ENCODE peak calls at places on chromosomes 4 and X, in eight cellular contexts. L is activated T-helper 1 cell treated with Interleukin-2 at 50 U/mL for 16 hours; B is GM06990; F is stimulated activated CD4-positive, alpha-beta T cell treated with anti-CD3 and anti-CD28 coated beads, Interleukin-15, amount 100 ng/mL, for 1 hour; W is LoVo; Q is neural crest cell; N is activated naive CD4-positive, alpha-beta T cell treated with Interleukin-2 at 50 U/mL for 16 hours; A is NCI-H2081 treated with DMSO at 0.1 percent for 48 hours. H is an unnamed sample.

GRCh38 chr4:39514888-39515401 is 12.3 kb downstream of the UGDH start:
- DNase-seq in L (no peak), B (no peak), F (no peak), W (peak), Q (no peak), N (no peak), A (no peak), H (no peak)

GRCh38 chr4:76892601-76893000 is 5.3 kb downstream of the SOWAHB start:
- DNase-seq in L (no peak), B (no peak), F (no peak), W (no peak), Q (no peak), N (no peak), A (no peak), H (no peak)

GRCh38 chr4:128358231-128358902 is 70.8 kb upstream of the PGRMC2 start:
- DNase-seq in L (no peak), B (no peak), F (no peak), W (no peak), Q (no peak), N (no peak), A (no peak), H (no peak)

GRCh38 chrX:116435597-116435996 is 809 bp upstream of the SLC6A14 start:
- DNase-seq in L (no peak), B (no peak), F (no peak), W (no peak), Q (no peak), N (no peak), A (no peak), H (no peak)

GRCh38 chr4:109562457-109563237 is 2.6 kb downstream of the MCUB start:
- DNase-seq in L (no peak), B (no peak), F (no peak), W (no peak), Q (no peak), N (no peak), A (no peak), H (no peak)

GRCh38 chr4:95360256-95360903 is 188.4 kb downstream of the UNC5C start:
- DNase-seq in L (no peak), B (no peak), F (no peak), W (no peak), Q (no peak), N (no peak), A (no peak), H (no peak)

GRCh38 chr4:75781328-75781727 is 57.0 kb downstream of the USO1 start:
- DNase-seq in L (no peak), B (no peak), F (no peak), W (no peak), Q (no peak), N (no peak), A (no peak), H (no peak)

GRCh38 chr4:108010167-108010566 is 20.5 kb downstream of the HADH start:
- DNase-seq in L (no peak), B (no peak), F (no peak), W (no peak), Q (no peak), N (no peak), A (no peak), H (no peak)

GRCh38 chrX:84199688-84200087 is 11.7 kb upstream of the RPS6KA6 start:
- DNase-seq in L (no peak), B (no peak), F (no peak), W (no peak), Q (no peak), N (no peak), A (no peak), H (no peak)

GRCh38 chr4:26237916-26238315 is 82.9 kb upstream of the RBPJ start:
- DNase-seq in L (no peak), B (no peak), F (no peak), W (no peak), Q (no peak), N (no peak), A (no peak), H (no peak)

GRCh38 chrX:70013483-70014222 is 36.1 kb downstream of the AWAT2 start:
- DNase-seq in L (no peak), B (no peak), F (no peak), W (no peak), Q (no peak), N (no peak), A (no peak), H (no peak)

GRCh38 chr4:173521474-173522159 is 8.4 kb downstream of the HAND2 start:
- DNase-seq in L (no peak), B (no peak), F (no peak), W (no peak), Q (no peak), N (no peak), A (no peak), H (no peak)

GRCh38 chr4:175805863-175806262 is 6.2 kb downstream of the GPM6A start:
- DNase-seq in L (no peak), B (no peak), F (no peak), W (no peak), Q (no peak), N (no peak), A (peak), H (no peak)

GRCh38 chrX:71143508-71143907 is 1.1 kb upstream of the NLGN3 start:
- DNase-seq in L (no peak), B (no peak), F (no peak), W (no peak), Q (no peak), N (no peak), A (no peak), H (no peak)

GRCh38 chrX:154598656-154599055 is 13.7 kb downstream of the CTAG1A start:
- DNase-seq in L (no peak), B (no peak), F (no peak), W (no peak), Q (no peak), N (no peak), A (no peak), H (no peak)

GRCh38 chrX:47607091-47607490 is 12.6 kb downstream of the SYN1 start:
- DNase-seq in L (no peak), B (no peak), F (no peak), W (no peak), Q (no peak), N (no peak), A (no peak), H (no peak)

GRCh38 chrX:132059973-132060540 is 37.0 kb downstream of the STK26 start:
- DNase-seq in L (no peak), B (no peak), F (no peak), W (no peak), Q (no peak), N (no peak), A (no peak), H (no peak)

GRCh38 chrX:34900691-34901090 is 41.9 kb upstream of the FAM47B start:
- DNase-seq in L (no peak), B (no peak), F (no peak), W (no peak), Q (no peak), N (no peak), A (no peak), H (no peak)

GRCh38 chr4:168183717-168184571 is 91.6 kb downstream of the ANXA10 start:
- DNase-seq in L (no peak), B (peak), F (no peak), W (peak), Q (no peak), N (no peak), A (no peak), H (no peak)

GRCh38 chr4:177077095-177077494 is 232.6 kb upstream of the NEIL3 start:
- DNase-seq in L (no peak), B (no peak), F (no peak), W (no peak), Q (no peak), N (no peak), A (no peak), H (no peak)

GRCh38 chrX:137743414-137743813 is 177.5 kb downstream of the ZIC3 start:
- DNase-seq in L (no peak), B (no peak), F (no peak), W (no peak), Q (no peak), N (no peak), A (no peak), H (no peak)

GRCh38 chrX:101485212-101486064 is at the start of gene ARMCX4:
- DNase-seq in L (peak), B (peak), F (peak), W (no peak), Q (peak), N (peak), A (peak), H (peak)

GRCh38 chrX:65932173-65933084 is 107.5 kb downstream of the VSIG4 start:
- DNase-seq in L (no peak), B (no peak), F (no peak), W (peak), Q (peak), N (peak), A (no peak), H (peak)

H was measured in activated effector memory CD4-positive, alpha-beta T cell treated with anti-CD3 and anti-CD28 coated beads, Interleukin-2, amount 50 U/mL, for 16 hours.